ENCODE peak calls at places on chromosome 22, in six cellular contexts. One of them, this sample, is unnamed.
A peak's percentile ranks its signal among the peaks of the same experiment; 100 is the strongest.

GRCh38 chr22:42800731-42801536 is 56.1 kb downstream of the ARFGAP3 start:
- DNase-seq in breast epithelium: peak; percentile 51
- DNase-seq in A549: no peak
- DNase-seq in esophagus squamous epithelium: no peak
- DNase-seq in stomach: no peak
- DNase-seq in IMR-90: no peak
- DNase-seq in this sample: no peak

GRCh38 chr22:21593406-21594232 is 26.1 kb downstream of the UBE2L3 start:
- DNase-seq in breast epithelium: no peak
- DNase-seq in IMR-90: no peak
- DNase-seq in esophagus squamous epithelium: no peak
- DNase-seq in A549: peak; percentile 41
- DNase-seq in stomach: peak; percentile 38
- DNase-seq in this sample: no peak

GRCh38 chr22:41481131-41481830 is 12.4 kb downstream of the ACO2 start:
- DNase-seq in stomach: no peak
- DNase-seq in A549: no peak
- DNase-seq in breast epithelium: peak; percentile 58
- DNase-seq in IMR-90: peak; percentile 54
- DNase-seq in esophagus squamous epithelium: no peak
- DNase-seq in this sample: no peak

GRCh38 chr22:39543095-39543494 is 10.5 kb upstream of the RPS19BP1 start:
- DNase-seq in esophagus squamous epithelium: no peak
- DNase-seq in A549: peak; percentile 33
- DNase-seq in breast epithelium: no peak
- DNase-seq in stomach: no peak
- DNase-seq in IMR-90: peak; percentile 32
- DNase-seq in this sample: no peak

GRCh38 chr22:27424319-27424718 is 377.2 kb downstream of the MN1 start:
- DNase-seq in A549: no peak
- DNase-seq in breast epithelium: no peak
- DNase-seq in esophagus squamous epithelium: no peak
- DNase-seq in IMR-90: peak; percentile 6
- DNase-seq in stomach: no peak
- DNase-seq in this sample: no peak

GRCh38 chr22:31843526-31843925 is 89.7 kb downstream of the DEPDC5 start:
- DNase-seq in stomach: no peak
- DNase-seq in IMR-90: no peak
- DNase-seq in breast epithelium: no peak
- DNase-seq in esophagus squamous epithelium: no peak
- DNase-seq in A549: no peak
- DNase-seq in this sample: no peak

GRCh38 chr22:41603873-41604332 is 14.3 kb upstream of the PMM1 start:
- DNase-seq in A549: no peak
- DNase-seq in IMR-90: no peak
- DNase-seq in esophagus squamous epithelium: no peak
- DNase-seq in stomach: no peak
- DNase-seq in breast epithelium: no peak
- DNase-seq in this sample: no peak

GRCh38 chr22:42608481-42609361 is 6.0 kb downstream of the POLDIP3 start:
- DNase-seq in breast epithelium: no peak
- DNase-seq in A549: no peak
- DNase-seq in IMR-90: peak; percentile 76
- DNase-seq in stomach: no peak
- DNase-seq in esophagus squamous epithelium: no peak
- DNase-seq in this sample: peak; percentile 49

GRCh38 chr22:42926768-42927167 is 69.7 kb upstream of the ARFGAP3 start:
- DNase-seq in esophagus squamous epithelium: no peak
- DNase-seq in breast epithelium: no peak
- DNase-seq in stomach: no peak
- DNase-seq in IMR-90: no peak
- DNase-seq in A549: no peak
- DNase-seq in this sample: no peak

GRCh38 chr22:37454857-37455686 is 27.8 kb upstream of the ELFN2 start:
- DNase-seq in esophagus squamous epithelium: no peak
- DNase-seq in breast epithelium: no peak
- DNase-seq in A549: peak; percentile 55
- DNase-seq in IMR-90: peak; percentile 89
- DNase-seq in stomach: peak; percentile 45
- DNase-seq in this sample: peak; percentile 48

GRCh38 chr22:48088926-48089536 is 1326.6 kb downstream of the TBC1D22A start:
- DNase-seq in IMR-90: no peak
- DNase-seq in esophagus squamous epithelium: no peak
- DNase-seq in stomach: no peak
- DNase-seq in breast epithelium: peak; percentile 39
- DNase-seq in A549: no peak
- DNase-seq in this sample: no peak

GRCh38 chr22:32733900-32734299 is 67.6 kb upstream of the TIMP3 start:
- DNase-seq in A549: no peak
- DNase-seq in breast epithelium: no peak
- DNase-seq in IMR-90: no peak
- DNase-seq in stomach: no peak
- DNase-seq in esophagus squamous epithelium: no peak
- DNase-seq in this sample: no peak

GRCh38 chr22:36860017-36860416 is 789 bp upstream of the NCF4 start:
- DNase-seq in stomach: no peak
- DNase-seq in breast epithelium: no peak
- DNase-seq in esophagus squamous epithelium: no peak
- DNase-seq in A549: no peak
- DNase-seq in IMR-90: no peak
- DNase-seq in this sample: no peak

GRCh38 chr22:21010426-21011113 is 4.4 kb upstream of the P2RX6 start:
- DNase-seq in breast epithelium: no peak
- DNase-seq in A549: no peak
- DNase-seq in IMR-90: no peak
- DNase-seq in esophagus squamous epithelium: no peak
- DNase-seq in stomach: no peak
- DNase-seq in this sample: no peak

GRCh38 chr22:50314455-50315288 is 7.2 kb upstream of the PLXNB2 start:
- DNase-seq in A549: no peak
- DNase-seq in esophagus squamous epithelium: no peak
- DNase-seq in stomach: peak; percentile 54
- DNase-seq in breast epithelium: no peak
- DNase-seq in IMR-90: no peak
- DNase-seq in this sample: no peak

GRCh38 chr22:21876486-21877176 is 9.2 kb upstream of the MAPK1 start:
- DNase-seq in esophagus squamous epithelium: no peak
- DNase-seq in A549: no peak
- DNase-seq in stomach: no peak
- DNase-seq in IMR-90: peak; percentile 68
- DNase-seq in breast epithelium: no peak
- DNase-seq in this sample: no peak

GRCh38 chr22:21445437-21446127 is 21.6 kb upstream of the TMEM191C start:
- DNase-seq in A549: no peak
- DNase-seq in esophagus squamous epithelium: no peak
- DNase-seq in stomach: peak; percentile 18
- DNase-seq in breast epithelium: peak; percentile 48
- DNase-seq in IMR-90: no peak
- DNase-seq in this sample: no peak

GRCh38 chr22:30290318-30290678 is 993 bp upstream of the CASTOR1 start:
- DNase-seq in esophagus squamous epithelium: no peak
- DNase-seq in stomach: no peak
- DNase-seq in breast epithelium: no peak
- DNase-seq in IMR-90: peak; percentile 23
- DNase-seq in A549: no peak
- DNase-seq in this sample: no peak

GRCh38 chr22:49959782-49960158 is 802 bp upstream of the PIM3 start:
- DNase-seq in esophagus squamous epithelium: no peak
- DNase-seq in IMR-90: no peak
- DNase-seq in stomach: peak; percentile 66
- DNase-seq in A549: no peak
- DNase-seq in breast epithelium: no peak
- DNase-seq in this sample: peak; percentile 67

GRCh38 chr22:40397436-40397835 is 27.0 kb downstream of the SGSM3 start:
- DNase-seq in stomach: no peak
- DNase-seq in A549: no peak
- DNase-seq in esophagus squamous epithelium: no peak
- DNase-seq in IMR-90: peak; percentile 54
- DNase-seq in breast epithelium: no peak
- DNase-seq in this sample: no peak

GRCh38 chr22:36356708-36357694 is 30.8 kb downstream of the MYH9 start:
- DNase-seq in IMR-90: peak; percentile 62
- DNase-seq in A549: no peak
- DNase-seq in stomach: no peak
- DNase-seq in breast epithelium: no peak
- DNase-seq in esophagus squamous epithelium: no peak
- DNase-seq in this sample: no peak

GRCh38 chr22:42277988-42278776 is 7.7 kb upstream of the TCF20 start:
- DNase-seq in esophagus squamous epithelium: no peak
- DNase-seq in stomach: no peak
- DNase-seq in breast epithelium: no peak
- DNase-seq in IMR-90: no peak
- DNase-seq in A549: no peak
- DNase-seq in this sample: no peak

GRCh38 chr22:37818397-37819099 is 4.6 kb upstream of the GALR3 start:
- DNase-seq in breast epithelium: peak; percentile 67
- DNase-seq in A549: no peak
- DNase-seq in stomach: peak; percentile 71
- DNase-seq in IMR-90: peak; percentile 35
- DNase-seq in esophagus squamous epithelium: no peak
- DNase-seq in this sample: no peak

DNA sequence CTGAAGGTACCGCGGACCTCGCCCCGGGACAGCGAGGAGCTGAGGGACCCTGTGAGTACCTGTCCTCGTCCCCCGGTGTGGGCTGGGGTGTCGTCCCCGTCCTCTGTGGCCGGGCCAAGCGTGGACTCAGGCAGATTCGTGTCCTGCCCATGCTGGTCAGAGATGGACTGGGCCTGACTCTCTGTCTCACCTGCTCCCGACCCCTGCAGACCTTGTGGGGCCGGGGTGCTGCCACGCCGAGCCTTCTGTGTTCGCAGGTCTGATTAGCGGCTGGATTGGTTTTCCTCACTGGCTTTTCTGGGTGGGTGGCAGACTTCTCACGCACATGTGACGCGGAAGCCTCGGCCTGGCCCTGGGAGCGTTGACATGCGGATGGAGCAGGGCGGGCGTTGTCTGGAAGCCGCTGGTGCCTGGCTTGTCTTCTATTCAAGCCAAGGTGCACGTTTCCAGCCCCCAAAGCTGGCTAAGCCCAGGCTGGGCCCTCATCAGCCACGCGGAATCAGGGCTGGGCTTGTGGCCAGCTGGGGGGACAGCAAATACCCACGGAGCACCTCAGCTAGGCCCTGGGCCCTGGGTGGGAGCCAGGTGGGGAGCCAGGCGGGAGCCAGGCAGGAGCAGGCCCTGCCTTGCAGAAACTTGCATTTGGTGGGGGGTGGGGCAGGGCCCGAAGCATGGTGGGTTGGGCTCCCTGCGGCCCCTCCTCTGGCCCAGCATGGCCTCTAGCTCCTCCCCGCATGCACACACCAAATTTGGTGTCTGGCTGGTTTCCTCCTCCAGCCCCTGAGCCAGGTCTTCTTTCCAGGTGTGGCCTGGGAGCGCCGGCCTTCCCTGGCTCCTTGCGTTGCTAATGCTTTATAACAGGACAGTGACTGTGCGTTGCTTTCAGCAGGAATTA is 7.0 kb downstream of the GRAMD4 start:
- DNase-seq in IMR-90: no peak
- DNase-seq in stomach: no peak
- DNase-seq in breast epithelium: no peak
- DNase-seq in A549: no peak
- DNase-seq in esophagus squamous epithelium: no peak
- DNase-seq in this sample: no peak
- TF ChIP-seq POLR2A in IMR-90: no peak
- TF ChIP-seq POLR2A in stomach: no peak
- TF ChIP-seq POLR2A in breast epithelium: no peak
- TF ChIP-seq POLR2A in A549: no peak
- TF ChIP-seq POLR2A in esophagus squamous epithelium: no peak
- TF ChIP-seq POLR2A in this sample: no peak

GRCh38 chr22:46078241-46079092 is 71.9 kb upstream of the PPARA start:
- DNase-seq in stomach: peak; percentile 81
- DNase-seq in esophagus squamous epithelium: no peak
- DNase-seq in breast epithelium: peak; percentile 88
- DNase-seq in A549: no peak
- DNase-seq in IMR-90: no peak
- DNase-seq in this sample: no peak

GRCh38 chr22:46074771-46075551 is 75.4 kb upstream of the PPARA start:
- DNase-seq in esophagus squamous epithelium: no peak
- DNase-seq in IMR-90: no peak
- DNase-seq in breast epithelium: peak; percentile 52
- DNase-seq in stomach: peak; percentile 33
- DNase-seq in A549: no peak
- DNase-seq in this sample: no peak

GRCh38 chr22:46077669-46078099 is 72.6 kb upstream of the PPARA start:
- DNase-seq in A549: no peak
- DNase-seq in breast epithelium: peak; percentile 51
- DNase-seq in stomach: peak; percentile 25
- DNase-seq in IMR-90: no peak
- DNase-seq in esophagus squamous epithelium: no peak
- DNase-seq in this sample: no peak

GRCh38 chr22:46075764-46076531 is 74.4 kb upstream of the PPARA start:
- DNase-seq in esophagus squamous epithelium: no peak
- DNase-seq in A549: no peak
- DNase-seq in breast epithelium: peak; percentile 52
- DNase-seq in stomach: peak; percentile 24
- DNase-seq in IMR-90: no peak
- DNase-seq in this sample: no peak

GRCh38 chr22:46076651-46077339 is 73.5 kb upstream of the PPARA start:
- DNase-seq in esophagus squamous epithelium: no peak
- DNase-seq in breast epithelium: peak; percentile 66
- DNase-seq in IMR-90: peak; percentile 37
- DNase-seq in stomach: peak; percentile 59
- DNase-seq in A549: no peak
- DNase-seq in this sample: no peak
- TF ChIP-seq POLR2A in esophagus squamous epithelium: no peak
- TF ChIP-seq POLR2A in breast epithelium: no peak
- TF ChIP-seq POLR2A in IMR-90: no peak
- TF ChIP-seq POLR2A in stomach: no peak
- TF ChIP-seq POLR2A in A549: no peak
- TF ChIP-seq POLR2A in this sample: peak; percentile 13

GRCh38 chr22:35349704-35350538 is 31.0 kb upstream of the HMOX1 start:
- DNase-seq in esophagus squamous epithelium: no peak
- DNase-seq in breast epithelium: no peak
- DNase-seq in stomach: no peak
- DNase-seq in A549: no peak
- DNase-seq in IMR-90: peak; percentile 37
- DNase-seq in this sample: no peak

GRCh38 chr22:35353318-35353717 is 27.6 kb upstream of the HMOX1 start:
- DNase-seq in breast epithelium: no peak
- DNase-seq in IMR-90: no peak
- DNase-seq in stomach: no peak
- DNase-seq in A549: no peak
- DNase-seq in esophagus squamous epithelium: no peak
- DNase-seq in this sample: no peak

GRCh38 chr22:35354068-35354467 is 26.8 kb upstream of the HMOX1 start:
- DNase-seq in stomach: no peak
- DNase-seq in breast epithelium: no peak
- DNase-seq in A549: no peak
- DNase-seq in IMR-90: no peak
- DNase-seq in esophagus squamous epithelium: no peak
- DNase-seq in this sample: no peak

GRCh38 chr22:35350539-35351503 is 30.1 kb upstream of the HMOX1 start:
- DNase-seq in IMR-90: peak; percentile 89
- DNase-seq in stomach: peak; percentile 92
- DNase-seq in breast epithelium: peak; percentile 91
- DNase-seq in A549: peak; percentile 85
- DNase-seq in esophagus squamous epithelium: peak; percentile 64
- DNase-seq in this sample: peak; percentile 87

GRCh38 chr22:35352214-35353111 is 28.4 kb upstream of the HMOX1 start:
- DNase-seq in IMR-90: no peak
- DNase-seq in breast epithelium: no peak
- DNase-seq in stomach: peak; percentile 57
- DNase-seq in esophagus squamous epithelium: peak; percentile 52
- DNase-seq in A549: peak; percentile 30
- DNase-seq in this sample: no peak
- TF ChIP-seq POLR2A in IMR-90: no peak
- TF ChIP-seq POLR2A in breast epithelium: no peak
- TF ChIP-seq POLR2A in stomach: no peak
- TF ChIP-seq POLR2A in esophagus squamous epithelium: no peak
- TF ChIP-seq POLR2A in A549: no peak
- TF ChIP-seq POLR2A in this sample: no peak

GRCh38 chr22:18077639-18078328 is at the start of gene PEX26:
- DNase-seq in esophagus squamous epithelium: peak; percentile 89
- DNase-seq in IMR-90: peak; percentile 95
- DNase-seq in breast epithelium: peak; percentile 94
- DNase-seq in stomach: peak; percentile 96
- DNase-seq in A549: peak; percentile 82
- DNase-seq in this sample: peak; percentile 80
- TF ChIP-seq POLR2A in esophagus squamous epithelium: peak; percentile 16
- TF ChIP-seq POLR2A in IMR-90: no peak
- TF ChIP-seq POLR2A in breast epithelium: no peak
- TF ChIP-seq POLR2A in stomach: no peak
- TF ChIP-seq POLR2A in A549: peak; percentile 38
- TF ChIP-seq POLR2A in this sample: peak; percentile 28

This sample was measured in H54.